ENCODE peak calls at places on chromosomes 12 and 14, in eight cellular contexts. J is GM12878, G is keratinocyte, L is astrocyte, W is PC-3, I is endothelial cell of umbilical vein, B is fibroblast of lung, D is HCT116. F is an unnamed sample.

GRCh38 chr12:39401459-39401858 is 41.5 kb downstream of the KIF21A start:
- DNase-seq in J (no peak), G (no peak), L (no peak), W (no peak), I (no peak), B (peak), D (no peak), F (no peak)

GRCh38 chr14:104797112-104798044 is 1.8 kb upstream of the AKT1 start:
- DNase-seq in J (no peak), G (no peak), L (no peak), W (no peak), I (no peak), B (no peak), D (no peak), F (peak)

GRCh38 chr14:22560638-22561365 is 28.2 kb downstream of the DAD1 start:
- DNase-seq in J (no peak), G (no peak), L (no peak), W (peak), I (no peak), B (no peak), D (no peak), F (no peak)

GRCh38 chr12:70719672-70720420 is 82.6 kb upstream of the PTPRB start:
- DNase-seq in J (no peak), G (no peak), L (peak), W (peak), I (peak), B (peak), D (no peak), F (peak)

GRCh38 chr12:52182456-52182855 is 9.4 kb downstream of the KRT80 start:
- DNase-seq in J (no peak), G (no peak), L (no peak), W (no peak), I (no peak), B (no peak), D (no peak), F (no peak)

GRCh38 chr14:63277784-63278183 is 41.0 kb downstream of the GPHB5 start:
- DNase-seq in J (no peak), G (no peak), L (no peak), W (no peak), I (no peak), B (no peak), D (no peak), F (no peak)

GRCh38 chr14:32286602-32287001 is 42.5 kb upstream of the AKAP6 start:
- DNase-seq in J (no peak), G (no peak), L (no peak), W (no peak), I (no peak), B (no peak), D (no peak), F (no peak)

GRCh38 chr14:103562385-103563088 is at the start of the genes BAG5 and COA8:
- DNase-seq in J (peak), G (no peak), L (peak), W (peak), I (peak), B (peak), D (peak), F (peak)

GRCh38 chr12:111406474-111407370 is 999 bp downstream of the SH2B3 start:
- DNase-seq in J (no peak), G (no peak), L (no peak), W (no peak), I (no peak), B (no peak), D (no peak), F (no peak)

GRCh38 chr12:112798019-112798760 is 6.6 kb downstream of the RPH3A start:
- DNase-seq in J (no peak), G (no peak), L (no peak), W (no peak), I (peak), B (no peak), D (no peak), F (no peak)

GRCh38 chr14:31752867-31753661 is 191.9 kb downstream of the NUBPL start:
- DNase-seq in J (peak), G (no peak), L (no peak), W (no peak), I (no peak), B (no peak), D (no peak), F (no peak)

GRCh38 chr12:26936559-26937442 is 980 bp downstream of the INTS13 start:
- DNase-seq in J (no peak), G (no peak), L (no peak), W (peak), I (peak), B (no peak), D (no peak), F (no peak)

GRCh38 chr12:124375789-124376175 is 80.9 kb downstream of the RFLNA start:
- DNase-seq in J (no peak), G (no peak), L (no peak), W (no peak), I (no peak), B (no peak), D (no peak), F (no peak)

GRCh38 chr14:74959596-74960180 is 4.3 kb upstream of the PGF start:
- DNase-seq in J (no peak), G (no peak), L (no peak), W (peak), I (peak), B (no peak), D (no peak), F (no peak)

GRCh38 chr12:12331896-12332295 is 18.1 kb downstream of the MANSC1 start:
- DNase-seq in J (no peak), G (no peak), L (no peak), W (peak), I (no peak), B (no peak), D (no peak), F (no peak)

GRCh38 chr14:96079066-96079465 is 39.9 kb downstream of the C14orf132 start:
- DNase-seq in J (no peak), G (no peak), L (peak), W (no peak), I (no peak), B (no peak), D (no peak), F (no peak)

GRCh38 chr14:69093551-69094421 is 59.1 kb downstream of the DCAF5 start:
- DNase-seq in J (no peak), G (no peak), L (peak), W (peak), I (peak), B (peak), D (no peak), F (peak)

GRCh38 chr14:64324461-64325255 is 30.5 kb upstream of the ESR2 start:
- DNase-seq in J (no peak), G (no peak), L (peak), W (peak), I (no peak), B (peak), D (no peak), F (no peak)

GRCh38 chr14:95667251-95667693 is 19.0 kb upstream of the TCL1B start:
- DNase-seq in J (no peak), G (no peak), L (no peak), W (no peak), I (no peak), B (no peak), D (no peak), F (no peak)

GRCh38 chr12:52186135-52186840 is 5.5 kb downstream of the KRT80 start:
- DNase-seq in J (no peak), G (no peak), L (peak), W (peak), I (peak), B (peak), D (no peak), F (no peak)

GRCh38 chr12:93317227-93317626 is 60.5 kb upstream of the NUDT4 start:
- DNase-seq in J (no peak), G (no peak), L (no peak), W (peak), I (peak), B (no peak), D (no peak), F (no peak)

GRCh38 chr14:74793506-74794155 is 30.5 kb downstream of the YLPM1 start:
- DNase-seq in J (no peak), G (no peak), L (no peak), W (peak), I (peak), B (no peak), D (no peak), F (peak)

GRCh38 chr14:52919971-52920370 is 30.9 kb downstream of the FERMT2 start:
- DNase-seq in J (no peak), G (no peak), L (no peak), W (peak), I (peak), B (peak), D (no peak), F (no peak)

GRCh38 chr12:6703631-6704030 is 3.0 kb upstream of the PIANP start:
- DNase-seq in J (no peak), G (no peak), L (no peak), W (no peak), I (no peak), B (no peak), D (no peak), F (peak)

GRCh38 chr12:20946732-20947131 is 136.2 kb downstream of the SLCO1B3 start:
- DNase-seq in J (no peak), G (no peak), L (no peak), W (peak), I (peak), B (no peak), D (peak), F (peak)

GRCh38 chr12:3117144-3117581 is 40.0 kb downstream of the TSPAN9 start:
- DNase-seq in J (no peak), G (no peak), L (peak), W (peak), I (peak), B (peak), D (no peak), F (no peak)

GRCh38 chr14:102768223-102769048 is 8.8 kb upstream of the TRAF3 start:
- DNase-seq in J (peak), G (no peak), L (no peak), W (no peak), I (no peak), B (no peak), D (no peak), F (no peak)

GRCh38 chr14:94392510-94392935 is 4.1 kb upstream of the SERPINA1 start:
- DNase-seq in J (peak), G (no peak), L (peak), W (peak), I (no peak), B (peak), D (no peak), F (no peak)

GRCh38 chr14:34707722-34708121 is 6.7 kb downstream of the CFL2 start:
- DNase-seq in J (no peak), G (no peak), L (no peak), W (peak), I (no peak), B (no peak), D (no peak), F (no peak)

GRCh38 chr14:95452890-95453712 is 63.3 kb downstream of the SYNE3 start:
- DNase-seq in J (no peak), G (no peak), L (no peak), W (no peak), I (no peak), B (peak), D (no peak), F (no peak)

GRCh38 chr14:52044791-52045522 is 23.9 kb downstream of the NID2 start:
- DNase-seq in J (no peak), G (no peak), L (peak), W (peak), I (peak), B (peak), D (no peak), F (no peak)

GRCh38 chr14:103535891-103536565 is 7.0 kb downstream of the TRMT61A start:
- DNase-seq in J (no peak), G (no peak), L (no peak), W (no peak), I (no peak), B (no peak), D (no peak), F (no peak)

GRCh38 chr12:47747115-47747514 is 11.6 kb downstream of the RAPGEF3 start:
- DNase-seq in J (no peak), G (no peak), L (no peak), W (no peak), I (no peak), B (no peak), D (no peak), F (no peak)

GRCh38 chr12:2283480-2283879 is 230.7 kb downstream of the CACNA1C start:
- DNase-seq in J (no peak), G (no peak), L (no peak), W (no peak), I (no peak), B (no peak), D (no peak), F (no peak)

GRCh38 chr12:53944907-53945847 is 6.5 kb downstream of the HOXC13 start:
- DNase-seq in J (no peak), G (no peak), L (no peak), W (no peak), I (no peak), B (no peak), D (no peak), F (peak)
- TF ChIP-seq EZH2 in J (no peak), G (no peak), L (peak), W (no peak), I (peak), B (peak), D (no peak), F (peak)

GRCh38 chr14:70642313-70643235 is 858 bp downstream of the TTC9 start:
- DNase-seq in J (no peak), G (no peak), L (no peak), W (no peak), I (peak), B (no peak), D (no peak), F (peak)
- TF ChIP-seq EZH2 in J (no peak), G (peak), L (peak), W (no peak), I (peak), B (peak), D (no peak), F (no peak)

GRCh38 chr14:60653388-60653690 is 4.1 kb upstream of the SIX1 start:
- DNase-seq in J (no peak), G (no peak), L (no peak), W (no peak), I (no peak), B (no peak), D (no peak), F (peak)
- TF ChIP-seq EZH2 in J (no peak), G (peak), L (peak), W (no peak), I (peak), B (no peak), D (no peak), F (peak)

DNA sequence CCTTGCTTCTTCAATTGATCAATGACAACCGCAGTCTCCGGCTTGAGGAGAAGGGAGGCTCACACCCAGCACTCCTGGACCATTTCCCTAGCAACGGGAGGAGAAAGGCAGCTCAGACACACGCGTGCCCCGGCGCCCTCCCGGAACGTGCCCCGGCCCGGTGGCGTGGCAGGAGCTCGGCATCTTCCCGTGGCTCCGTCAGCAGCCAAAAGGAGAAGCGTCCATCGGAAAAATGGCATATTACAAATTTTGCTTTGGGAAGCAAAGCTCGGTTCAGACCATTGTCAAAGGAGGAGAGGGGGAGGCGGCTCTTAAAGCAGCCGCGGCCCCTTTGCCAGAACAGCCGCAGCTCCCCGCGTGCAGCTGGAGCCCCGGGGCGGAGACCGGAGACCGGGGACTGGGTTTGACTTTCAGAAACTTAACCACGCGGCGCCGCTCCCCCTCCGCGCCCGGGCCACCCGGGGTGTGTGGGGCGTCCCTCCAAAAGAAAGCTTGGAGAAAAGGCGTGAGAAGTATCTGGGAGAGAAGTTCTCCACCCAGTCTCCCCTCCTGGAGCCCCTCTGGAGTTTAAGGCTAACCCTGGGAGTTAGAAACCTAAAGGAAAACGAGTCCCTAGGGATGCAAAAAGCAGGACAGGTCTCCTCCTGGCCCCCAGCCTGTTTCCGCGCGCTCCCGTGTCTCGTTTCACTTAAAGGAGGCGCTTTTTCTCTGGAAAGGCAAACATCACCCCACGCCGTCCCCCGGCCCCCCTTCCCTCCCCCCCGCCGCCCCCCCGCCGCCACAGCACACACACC is 532 bp downstream of the PPFIA2 start:
- DNase-seq in J (no peak), G (no peak), L (peak), W (no peak), I (no peak), B (peak), D (no peak), F (peak)
- TF ChIP-seq EZH2 in J (no peak), G (peak), L (no peak), W (no peak), I (peak), B (no peak), D (no peak), F (no peak)

DNA sequence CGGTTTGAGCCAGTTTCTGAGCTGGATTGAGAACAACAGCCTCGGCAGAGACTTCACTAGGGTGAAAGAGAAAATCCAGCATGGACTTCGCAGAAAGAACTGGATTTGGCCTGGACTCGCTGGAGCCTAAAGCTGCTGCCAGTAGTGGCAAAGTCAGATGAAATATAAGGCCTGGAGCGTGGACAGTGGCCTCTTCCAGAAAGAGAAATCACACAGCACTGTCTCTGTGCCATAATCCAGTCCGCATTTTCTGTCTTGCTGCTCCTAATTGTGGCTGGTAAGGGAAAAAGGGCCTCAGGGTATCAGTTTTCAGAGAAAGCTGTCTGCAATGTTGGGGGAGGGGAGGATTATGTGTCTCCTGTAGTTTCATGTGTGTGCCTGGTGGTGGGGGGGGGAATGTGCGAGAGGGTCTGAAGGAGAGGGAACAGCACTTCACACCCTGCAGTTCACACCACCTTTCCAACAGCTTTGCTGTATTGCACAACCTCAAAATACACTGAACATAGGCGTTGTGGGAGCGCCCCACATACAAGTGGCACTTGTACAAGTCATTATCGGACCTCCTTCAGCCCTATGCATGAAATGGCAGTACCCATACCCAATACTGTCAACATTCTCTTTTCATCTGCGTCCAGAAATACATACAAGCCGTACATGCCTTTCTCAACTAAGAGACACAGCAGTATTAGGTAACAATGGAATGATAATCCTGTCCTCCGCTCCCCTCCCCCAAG is 107.6 kb upstream of the ATF7IP start:
- DNase-seq in J (peak), G (peak), L (peak), W (peak), I (peak), B (peak), D (peak), F (peak)
- TF ChIP-seq EZH2 in J (no peak), G (no peak), L (no peak), W (no peak), I (no peak), B (no peak), D (no peak), F (no peak)

GRCh38 chr14:24397639-24398297 is 1.0 kb upstream of the NYNRIN start:
- DNase-seq in J (no peak), G (no peak), L (no peak), W (no peak), I (peak), B (no peak), D (no peak), F (no peak)

GRCh38 chr14:24399981-24400718 is 1.3 kb downstream of the NYNRIN start:
- DNase-seq in J (no peak), G (no peak), L (no peak), W (no peak), I (no peak), B (peak), D (no peak), F (no peak)

GRCh38 chr14:24398943-24399801 is at the start of gene NYNRIN:
- DNase-seq in J (no peak), G (no peak), L (peak), W (no peak), I (peak), B (no peak), D (no peak), F (peak)

GRCh38 chr14:24395609-24396580 is 2.9 kb upstream of the NYNRIN start:
- DNase-seq in J (no peak), G (no peak), L (peak), W (no peak), I (no peak), B (no peak), D (no peak), F (no peak)

DNA sequence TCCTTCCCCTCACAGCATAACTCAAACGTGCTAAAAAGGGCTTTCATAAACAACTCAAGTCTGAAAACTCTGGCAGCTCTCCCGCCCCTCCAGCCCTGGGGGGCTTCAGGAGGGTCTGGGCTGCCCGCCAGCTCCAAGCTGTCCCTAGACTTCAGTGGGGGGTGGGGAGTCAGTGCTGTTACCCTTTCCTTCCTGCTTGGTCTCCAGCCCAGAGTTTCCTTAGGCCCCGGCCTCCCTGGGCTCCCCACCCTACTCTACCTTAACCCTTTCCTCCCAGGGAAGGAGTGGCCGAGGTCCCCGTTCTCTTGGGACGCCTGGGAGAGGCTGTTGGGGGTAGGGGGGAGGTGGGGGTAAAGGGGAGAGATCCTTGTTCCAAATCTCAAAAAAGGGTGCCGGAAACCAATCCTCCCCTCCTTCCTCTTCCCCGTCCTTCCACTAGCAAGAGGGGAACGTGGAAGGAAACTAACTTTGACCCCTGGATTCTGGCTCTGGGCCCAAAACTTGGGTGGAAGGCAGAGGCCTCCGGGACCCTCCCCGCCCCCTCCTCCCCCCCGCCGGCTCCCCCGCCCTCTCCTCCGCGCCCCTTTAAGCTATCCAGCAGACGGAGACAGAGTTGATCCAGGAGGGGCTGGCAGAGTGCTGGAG is 383 bp upstream of the NYNRIN start:
- DNase-seq in J (no peak), G (no peak), L (no peak), W (no peak), I (peak), B (peak), D (no peak), F (peak)
- TF ChIP-seq EZH2 in J (no peak), G (no peak), L (no peak), W (no peak), I (no peak), B (no peak), D (no peak), F (no peak)

GRCh38 chr14:28767851-28768548 is 1.4 kb downstream of the FOXG1 start:
- DNase-seq in J (no peak), G (no peak), L (no peak), W (no peak), I (no peak), B (no peak), D (no peak), F (peak)
- TF ChIP-seq EZH2 in J (no peak), G (peak), L (peak), W (no peak), I (peak), B (peak), D (no peak), F (peak)

F was measured in GM23338.